ENCODE peak calls at places on chromosomes 5 and 9, in six cellular contexts. One of them, this sample, is unnamed.

GRCh38 chr5:177454397-177455035 is 7.9 kb downstream of the PRR7 start:
- DNase-seq in adipocyte: peak
- DNase-seq in ovary: peak
- DNase-seq in choroid plexus epithelial cell: peak
- DNase-seq in AG10803: peak
- DNase-seq in stomach: peak
- DNase-seq in this sample: peak

GRCh38 chr5:124461857-124462423 is 284.5 kb downstream of the ZNF608 start:
- DNase-seq in stomach: no peak
- DNase-seq in adipocyte: no peak
- DNase-seq in ovary: no peak
- DNase-seq in AG10803: no peak
- DNase-seq in choroid plexus epithelial cell: no peak
- DNase-seq in this sample: no peak

GRCh38 chr5:141778211-141778610 is 96.2 kb upstream of the ARAP3 start:
- DNase-seq in stomach: no peak
- DNase-seq in ovary: no peak
- DNase-seq in AG10803: peak
- DNase-seq in choroid plexus epithelial cell: peak
- DNase-seq in adipocyte: peak
- DNase-seq in this sample: peak

GRCh38 chr9:117300686-117301085 is 114.2 kb downstream of the ASTN2 start:
- DNase-seq in AG10803: no peak
- DNase-seq in ovary: no peak
- DNase-seq in stomach: no peak
- DNase-seq in choroid plexus epithelial cell: no peak
- DNase-seq in adipocyte: no peak
- DNase-seq in this sample: no peak

GRCh38 chr9:18703086-18703750 is 229.3 kb downstream of the ADAMTSL1 start:
- DNase-seq in ovary: no peak
- DNase-seq in AG10803: no peak
- DNase-seq in adipocyte: no peak
- DNase-seq in stomach: no peak
- DNase-seq in choroid plexus epithelial cell: peak
- DNase-seq in this sample: peak

GRCh38 chr5:142015781-142016533 is 3.1 kb upstream of the GNPDA1 start:
- DNase-seq in stomach: no peak
- DNase-seq in adipocyte: peak
- DNase-seq in ovary: no peak
- DNase-seq in choroid plexus epithelial cell: peak
- DNase-seq in AG10803: no peak
- DNase-seq in this sample: no peak

GRCh38 chr5:137960141-137960540 is 70.9 kb downstream of the PKD2L2 start:
- DNase-seq in choroid plexus epithelial cell: no peak
- DNase-seq in stomach: no peak
- DNase-seq in AG10803: no peak
- DNase-seq in adipocyte: no peak
- DNase-seq in ovary: no peak
- DNase-seq in this sample: no peak

GRCh38 chr5:68015381-68015780 is 200.2 kb upstream of the PIK3R1 start:
- DNase-seq in AG10803: no peak
- DNase-seq in ovary: no peak
- DNase-seq in stomach: no peak
- DNase-seq in choroid plexus epithelial cell: no peak
- DNase-seq in adipocyte: no peak
- DNase-seq in this sample: no peak

GRCh38 chr5:178304016-178304415 is 71.4 kb upstream of the PHYKPL start:
- DNase-seq in adipocyte: no peak
- DNase-seq in ovary: no peak
- DNase-seq in AG10803: no peak
- DNase-seq in choroid plexus epithelial cell: no peak
- DNase-seq in stomach: no peak
- DNase-seq in this sample: no peak

GRCh38 chr5:29568028-29568427 is 1625.5 kb upstream of the CDH6 start:
- DNase-seq in ovary: no peak
- DNase-seq in AG10803: no peak
- DNase-seq in stomach: no peak
- DNase-seq in adipocyte: no peak
- DNase-seq in choroid plexus epithelial cell: no peak
- DNase-seq in this sample: no peak

GRCh38 chr5:26553079-26553478 is 485.3 kb downstream of the CDH9 start:
- DNase-seq in ovary: no peak
- DNase-seq in AG10803: no peak
- DNase-seq in choroid plexus epithelial cell: peak
- DNase-seq in adipocyte: no peak
- DNase-seq in stomach: no peak
- DNase-seq in this sample: no peak

GRCh38 chr5:151492729-151493128 is 45.3 kb downstream of the SLC36A1 start:
- DNase-seq in stomach: no peak
- DNase-seq in AG10803: peak
- DNase-seq in adipocyte: peak
- DNase-seq in choroid plexus epithelial cell: peak
- DNase-seq in ovary: no peak
- DNase-seq in this sample: peak

GRCh38 chr5:1551913-1552312 is 28.2 kb upstream of the LPCAT1 start:
- DNase-seq in stomach: no peak
- DNase-seq in AG10803: no peak
- DNase-seq in ovary: no peak
- DNase-seq in adipocyte: no peak
- DNase-seq in choroid plexus epithelial cell: no peak
- DNase-seq in this sample: no peak

GRCh38 chr5:154630410-154630809 is 124.8 kb upstream of the LARP1 start:
- DNase-seq in choroid plexus epithelial cell: no peak
- DNase-seq in adipocyte: no peak
- DNase-seq in ovary: peak
- DNase-seq in stomach: no peak
- DNase-seq in AG10803: no peak
- DNase-seq in this sample: no peak

GRCh38 chr5:5141625-5142527 is 1.7 kb downstream of the ADAMTS16 start:
- DNase-seq in choroid plexus epithelial cell: peak
- DNase-seq in ovary: peak
- DNase-seq in stomach: peak
- DNase-seq in AG10803: peak
- DNase-seq in adipocyte: peak
- DNase-seq in this sample: peak

GRCh38 chr9:801399-802071 is 40.0 kb upstream of the DMRT1 start:
- DNase-seq in ovary: no peak
- DNase-seq in stomach: no peak
- DNase-seq in choroid plexus epithelial cell: peak
- DNase-seq in adipocyte: peak
- DNase-seq in AG10803: peak
- DNase-seq in this sample: peak

GRCh38 chr5:103466494-103466893 is 96.1 kb downstream of the NUDT12 start:
- DNase-seq in choroid plexus epithelial cell: peak
- DNase-seq in AG10803: peak
- DNase-seq in adipocyte: peak
- DNase-seq in stomach: no peak
- DNase-seq in ovary: no peak
- DNase-seq in this sample: peak

GRCh38 chr5:181248277-181248676 is 4.6 kb upstream of the RACK1 start:
- DNase-seq in choroid plexus epithelial cell: no peak
- DNase-seq in AG10803: no peak
- DNase-seq in ovary: no peak
- DNase-seq in stomach: no peak
- DNase-seq in adipocyte: no peak
- DNase-seq in this sample: no peak
- H3K4me3 ChIP-seq in choroid plexus epithelial cell: peak
- H3K4me3 ChIP-seq in AG10803: peak
- H3K4me3 ChIP-seq in ovary: peak
- H3K4me3 ChIP-seq in stomach: peak
- H3K4me3 ChIP-seq in adipocyte: peak
- H3K4me3 ChIP-seq in this sample: peak

DNA sequence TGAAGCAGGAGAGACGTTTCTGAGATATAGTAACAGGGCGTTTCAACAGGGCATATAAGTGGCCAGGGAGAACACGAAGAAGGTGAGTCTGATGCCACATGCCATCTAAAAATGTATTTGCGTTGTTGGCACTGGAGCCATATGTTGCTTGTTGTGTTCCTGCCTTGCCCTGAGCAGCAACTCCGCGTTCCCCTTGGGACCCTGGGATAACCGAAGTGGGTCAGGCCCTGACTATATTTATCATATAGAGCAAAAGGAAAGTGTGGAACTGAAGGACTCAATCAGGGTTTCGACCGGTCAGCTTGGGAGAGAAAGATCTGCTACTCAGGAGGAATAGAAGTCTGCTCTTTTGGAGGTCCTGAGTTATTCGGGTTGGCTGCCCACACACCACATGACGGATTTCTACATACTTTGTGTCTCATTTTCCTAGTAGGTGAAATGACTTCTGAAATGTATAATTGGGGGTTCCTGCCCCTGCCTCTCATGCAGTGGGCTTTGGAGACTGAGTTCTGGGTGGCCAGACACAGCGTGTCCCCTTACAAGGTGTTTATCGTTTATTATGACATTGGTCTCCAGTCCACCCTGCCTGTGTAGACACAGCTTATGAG is 3.0 kb downstream of the STC2 start:
- DNase-seq in stomach: no peak
- DNase-seq in choroid plexus epithelial cell: no peak
- DNase-seq in AG10803: no peak
- DNase-seq in ovary: no peak
- DNase-seq in adipocyte: no peak
- DNase-seq in this sample: no peak
- H3K4me3 ChIP-seq in stomach: no peak
- H3K4me3 ChIP-seq in choroid plexus epithelial cell: no peak
- H3K4me3 ChIP-seq in AG10803: peak
- H3K4me3 ChIP-seq in ovary: no peak
- H3K4me3 ChIP-seq in adipocyte: peak
- H3K4me3 ChIP-seq in this sample: no peak

GRCh38 chr5:8270246-8270645 is 401.3 kb downstream of the MTRR start:
- DNase-seq in ovary: no peak
- DNase-seq in AG10803: no peak
- DNase-seq in choroid plexus epithelial cell: no peak
- DNase-seq in stomach: no peak
- DNase-seq in adipocyte: no peak
- DNase-seq in this sample: no peak
- H3K4me3 ChIP-seq in ovary: no peak
- H3K4me3 ChIP-seq in AG10803: no peak
- H3K4me3 ChIP-seq in choroid plexus epithelial cell: no peak
- H3K4me3 ChIP-seq in stomach: no peak
- H3K4me3 ChIP-seq in adipocyte: no peak
- H3K4me3 ChIP-seq in this sample: no peak

GRCh38 chr5:143182106-143182505 is 221.4 kb downstream of the NR3C1 start:
- DNase-seq in ovary: no peak
- DNase-seq in adipocyte: no peak
- DNase-seq in stomach: no peak
- DNase-seq in AG10803: no peak
- DNase-seq in choroid plexus epithelial cell: peak
- DNase-seq in this sample: peak

GRCh38 chr5:143181173-143181572 is 222.3 kb downstream of the NR3C1 start:
- DNase-seq in choroid plexus epithelial cell: no peak
- DNase-seq in stomach: no peak
- DNase-seq in adipocyte: no peak
- DNase-seq in AG10803: no peak
- DNase-seq in ovary: no peak
- DNase-seq in this sample: no peak

GRCh38 chr5:143183989-143184388 is 219.5 kb downstream of the NR3C1 start:
- DNase-seq in AG10803: no peak
- DNase-seq in choroid plexus epithelial cell: no peak
- DNase-seq in ovary: no peak
- DNase-seq in stomach: no peak
- DNase-seq in adipocyte: no peak
- DNase-seq in this sample: no peak

GRCh38 chr5:143180751-143181150 is 222.7 kb downstream of the NR3C1 start:
- DNase-seq in stomach: no peak
- DNase-seq in adipocyte: no peak
- DNase-seq in ovary: no peak
- DNase-seq in choroid plexus epithelial cell: no peak
- DNase-seq in AG10803: no peak
- DNase-seq in this sample: no peak

DNA sequence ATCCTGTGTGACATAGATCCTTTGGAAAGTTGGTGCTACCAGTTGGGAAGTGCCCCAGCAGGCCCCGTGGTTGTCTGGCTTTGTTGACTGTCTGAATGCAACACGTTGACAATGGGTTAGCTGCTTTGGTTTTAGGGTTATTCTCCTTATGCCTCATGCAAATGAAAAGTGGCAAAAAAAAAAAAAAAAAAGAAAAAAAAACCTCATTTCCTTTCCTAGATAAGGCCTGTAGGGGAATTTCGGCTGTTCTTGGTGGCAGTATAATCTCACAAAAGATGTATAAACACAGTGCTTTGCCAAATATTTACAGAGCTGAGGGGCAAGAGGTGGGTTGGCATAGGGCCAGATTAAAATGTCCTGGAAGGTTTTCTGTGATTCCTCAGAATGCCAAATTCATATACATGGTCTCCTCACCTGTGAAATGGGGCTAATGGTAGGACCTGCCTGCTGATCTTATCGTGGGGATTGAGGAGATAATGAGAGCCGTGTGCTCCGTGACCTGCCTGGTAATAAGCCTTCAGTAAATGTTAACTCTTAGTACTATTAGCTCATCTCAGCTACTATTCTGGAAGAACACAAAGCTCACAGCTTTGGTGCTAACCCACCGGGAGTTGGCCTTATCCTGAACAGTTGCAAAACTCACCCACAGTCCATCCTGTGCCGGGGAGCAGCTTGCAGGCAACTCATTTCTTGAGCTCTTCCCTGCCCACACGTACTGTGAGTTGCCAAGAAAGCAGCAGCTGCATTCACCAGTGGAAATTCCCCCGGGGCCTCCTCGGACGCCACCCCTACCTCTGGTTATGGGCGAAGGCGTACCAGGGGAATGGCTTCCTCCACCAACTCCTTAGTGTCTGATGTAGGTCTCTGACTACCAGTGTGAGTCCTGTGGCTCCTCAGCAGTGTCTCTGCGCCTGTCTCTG is 220.3 kb downstream of the NR3C1 start:
- DNase-seq in adipocyte: no peak
- DNase-seq in stomach: peak
- DNase-seq in ovary: peak
- DNase-seq in AG10803: no peak
- DNase-seq in choroid plexus epithelial cell: peak
- DNase-seq in this sample: no peak
- H3K4me3 ChIP-seq in adipocyte: no peak
- H3K4me3 ChIP-seq in stomach: no peak
- H3K4me3 ChIP-seq in ovary: no peak
- H3K4me3 ChIP-seq in AG10803: no peak
- H3K4me3 ChIP-seq in choroid plexus epithelial cell: no peak
- H3K4me3 ChIP-seq in this sample: no peak

DNA sequence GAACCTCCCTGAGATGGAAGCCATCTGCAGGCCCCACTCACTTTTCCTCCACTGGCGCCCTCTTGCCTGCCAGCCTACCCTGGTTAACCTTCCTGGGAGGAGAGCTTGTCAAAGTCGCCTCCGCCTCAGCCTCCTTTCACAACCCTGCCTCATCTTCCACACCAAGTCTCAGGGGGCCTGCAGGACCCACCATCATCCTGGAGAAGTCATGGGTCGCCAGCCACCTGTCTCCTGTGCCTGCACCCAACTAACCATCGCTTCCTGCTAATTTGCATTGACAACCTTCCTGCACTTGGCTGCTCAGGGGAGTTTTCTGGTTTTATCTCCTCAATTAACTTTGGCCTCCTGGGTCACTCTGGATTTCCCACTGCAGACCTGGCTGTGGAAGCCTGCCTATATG is 52.8 kb upstream of the GRHPR start:
- DNase-seq in ovary: no peak
- DNase-seq in stomach: no peak
- DNase-seq in AG10803: no peak
- DNase-seq in choroid plexus epithelial cell: no peak
- DNase-seq in adipocyte: no peak
- DNase-seq in this sample: no peak
- H3K4me3 ChIP-seq in ovary: no peak
- H3K4me3 ChIP-seq in stomach: no peak
- H3K4me3 ChIP-seq in AG10803: no peak
- H3K4me3 ChIP-seq in choroid plexus epithelial cell: no peak
- H3K4me3 ChIP-seq in adipocyte: no peak
- H3K4me3 ChIP-seq in this sample: no peak